ENCODE peak calls at places on chromosomes 16 and 17, in eight cellular contexts. One of them, this sample, is unnamed.
A peak's percentile ranks its signal among the peaks of the same experiment; 100 is the strongest.

GRCh38 chr16:86322840-86323239 is 187.5 kb upstream of the FOXF1 start:
- DNase-seq in tibial nerve: no peak
- DNase-seq in A549: no peak
- DNase-seq in heart left ventricle: no peak
- DNase-seq in vagina: no peak
- DNase-seq in IMR-90: no peak
- DNase-seq in ovary: no peak
- DNase-seq in adrenal gland: no peak
- DNase-seq in this sample: no peak

GRCh38 chr16:77551352-77551751 is 116.5 kb upstream of the ADAMTS18 start:
- DNase-seq in adrenal gland: no peak
- DNase-seq in heart left ventricle: no peak
- DNase-seq in vagina: no peak
- DNase-seq in ovary: no peak
- DNase-seq in tibial nerve: no peak
- DNase-seq in A549: no peak
- DNase-seq in IMR-90: no peak
- DNase-seq in this sample: no peak

GRCh38 chr16:1311738-1312458 is 2.5 kb downstream of the UBE2I start:
- DNase-seq in adrenal gland: peak; percentile 62
- DNase-seq in ovary: peak; percentile 78
- DNase-seq in A549: no peak
- DNase-seq in IMR-90: peak; percentile 17
- DNase-seq in heart left ventricle: peak; percentile 55
- DNase-seq in vagina: no peak
- DNase-seq in tibial nerve: no peak
- DNase-seq in this sample: no peak

GRCh38 chr17:56499799-56500388 is 93.6 kb upstream of the NOG start:
- DNase-seq in heart left ventricle: no peak
- DNase-seq in A549: no peak
- DNase-seq in adrenal gland: no peak
- DNase-seq in tibial nerve: peak; percentile 13
- DNase-seq in IMR-90: peak; percentile 37
- DNase-seq in ovary: no peak
- DNase-seq in vagina: no peak
- DNase-seq in this sample: no peak

GRCh38 chr16:30076276-30076791 is 540 bp downstream of the PPP4C start:
- DNase-seq in heart left ventricle: peak; percentile 49
- DNase-seq in A549: no peak
- DNase-seq in adrenal gland: peak; percentile 53
- DNase-seq in ovary: peak; percentile 56
- DNase-seq in vagina: no peak
- DNase-seq in tibial nerve: no peak
- DNase-seq in IMR-90: no peak
- DNase-seq in this sample: no peak

GRCh38 chr17:57541472-57542394 is 203.4 kb downstream of the CCDC182 start:
- DNase-seq in A549: peak; percentile 97
- DNase-seq in heart left ventricle: peak; percentile 90
- DNase-seq in vagina: no peak
- DNase-seq in ovary: no peak
- DNase-seq in tibial nerve: no peak
- DNase-seq in adrenal gland: peak; percentile 92
- DNase-seq in IMR-90: peak; percentile 50
- DNase-seq in this sample: peak; percentile 26

GRCh38 chr17:37060966-37061365 is 112.2 kb downstream of the AATF start:
- DNase-seq in heart left ventricle: no peak
- DNase-seq in tibial nerve: no peak
- DNase-seq in A549: no peak
- DNase-seq in adrenal gland: no peak
- DNase-seq in vagina: no peak
- DNase-seq in IMR-90: no peak
- DNase-seq in ovary: no peak
- DNase-seq in this sample: no peak

GRCh38 chr16:46862555-46863447 is 21.4 kb upstream of the GPT2 start:
- DNase-seq in vagina: no peak
- DNase-seq in ovary: no peak
- DNase-seq in tibial nerve: no peak
- DNase-seq in IMR-90: peak; percentile 37
- DNase-seq in A549: no peak
- DNase-seq in heart left ventricle: no peak
- DNase-seq in adrenal gland: no peak
- DNase-seq in this sample: no peak

GRCh38 chr16:84379731-84380369 is 11.5 kb downstream of the ATP2C2 start:
- DNase-seq in vagina: no peak
- DNase-seq in IMR-90: no peak
- DNase-seq in A549: no peak
- DNase-seq in tibial nerve: no peak
- DNase-seq in adrenal gland: no peak
- DNase-seq in ovary: no peak
- DNase-seq in heart left ventricle: no peak
- DNase-seq in this sample: no peak

GRCh38 chr17:49249292-49249794 is 18.8 kb upstream of the PHOSPHO1 start:
- DNase-seq in vagina: no peak
- DNase-seq in ovary: no peak
- DNase-seq in adrenal gland: peak; percentile 41
- DNase-seq in IMR-90: no peak
- DNase-seq in heart left ventricle: peak; percentile 68
- DNase-seq in tibial nerve: no peak
- DNase-seq in A549: no peak
- DNase-seq in this sample: no peak

GRCh38 chr16:54411555-54411954 is 125.0 kb upstream of the IRX3 start:
- DNase-seq in A549: no peak
- DNase-seq in tibial nerve: no peak
- DNase-seq in vagina: no peak
- DNase-seq in ovary: no peak
- DNase-seq in adrenal gland: no peak
- DNase-seq in IMR-90: no peak
- DNase-seq in heart left ventricle: peak; percentile 44
- DNase-seq in this sample: no peak

GRCh38 chr16:57756424-57757325 is 21.1 kb downstream of the KATNB1 start:
- DNase-seq in adrenal gland: no peak
- DNase-seq in heart left ventricle: no peak
- DNase-seq in A549: no peak
- DNase-seq in ovary: peak; percentile 40
- DNase-seq in IMR-90: no peak
- DNase-seq in tibial nerve: no peak
- DNase-seq in vagina: no peak
- DNase-seq in this sample: no peak

GRCh38 chr17:79831367-79832210 is 7.7 kb downstream of the CBX4 start:
- DNase-seq in heart left ventricle: peak; percentile 82
- DNase-seq in vagina: no peak
- DNase-seq in adrenal gland: peak; percentile 89
- DNase-seq in tibial nerve: peak; percentile 66
- DNase-seq in ovary: peak; percentile 82
- DNase-seq in A549: no peak
- DNase-seq in IMR-90: no peak
- DNase-seq in this sample: peak; percentile 58

GRCh38 chr16:74577882-74578366 is 29.0 kb downstream of the GLG1 start:
- DNase-seq in ovary: no peak
- DNase-seq in IMR-90: peak; percentile 88
- DNase-seq in A549: no peak
- DNase-seq in adrenal gland: no peak
- DNase-seq in tibial nerve: no peak
- DNase-seq in vagina: no peak
- DNase-seq in heart left ventricle: no peak
- DNase-seq in this sample: no peak

GRCh38 chr16:73037331-73037745 is 10.6 kb downstream of the ZFHX3 start:
- DNase-seq in A549: no peak
- DNase-seq in heart left ventricle: peak; percentile 63
- DNase-seq in vagina: no peak
- DNase-seq in ovary: no peak
- DNase-seq in adrenal gland: no peak
- DNase-seq in tibial nerve: no peak
- DNase-seq in IMR-90: no peak
- DNase-seq in this sample: no peak

GRCh38 chr17:83081561-83082201 is 2.3 kb downstream of the METRNL start:
- DNase-seq in A549: no peak
- DNase-seq in vagina: no peak
- DNase-seq in adrenal gland: no peak
- DNase-seq in IMR-90: peak; percentile 43
- DNase-seq in heart left ventricle: no peak
- DNase-seq in ovary: no peak
- DNase-seq in tibial nerve: no peak
- DNase-seq in this sample: peak; percentile 96

GRCh38 chr17:48795444-48796162 is 21.4 kb downstream of the TTLL6 start:
- DNase-seq in vagina: no peak
- DNase-seq in tibial nerve: no peak
- DNase-seq in IMR-90: peak; percentile 81
- DNase-seq in adrenal gland: no peak
- DNase-seq in A549: peak; percentile 92
- DNase-seq in heart left ventricle: no peak
- DNase-seq in ovary: no peak
- DNase-seq in this sample: peak; percentile 33

GRCh38 chr17:7842950-7843535 is 9.0 kb downstream of the KDM6B start:
- DNase-seq in IMR-90: peak; percentile 94
- DNase-seq in ovary: peak; percentile 71
- DNase-seq in A549: peak; percentile 52
- DNase-seq in adrenal gland: peak; percentile 84
- DNase-seq in heart left ventricle: peak; percentile 90
- DNase-seq in tibial nerve: peak; percentile 55
- DNase-seq in vagina: peak; percentile 95
- DNase-seq in this sample: peak; percentile 82

GRCh38 chr16:28967156-28967555 is 7.4 kb upstream of the SPNS1 start:
- DNase-seq in adrenal gland: no peak
- DNase-seq in ovary: no peak
- DNase-seq in heart left ventricle: no peak
- DNase-seq in IMR-90: no peak
- DNase-seq in vagina: no peak
- DNase-seq in tibial nerve: no peak
- DNase-seq in A549: no peak
- DNase-seq in this sample: no peak

DNA sequence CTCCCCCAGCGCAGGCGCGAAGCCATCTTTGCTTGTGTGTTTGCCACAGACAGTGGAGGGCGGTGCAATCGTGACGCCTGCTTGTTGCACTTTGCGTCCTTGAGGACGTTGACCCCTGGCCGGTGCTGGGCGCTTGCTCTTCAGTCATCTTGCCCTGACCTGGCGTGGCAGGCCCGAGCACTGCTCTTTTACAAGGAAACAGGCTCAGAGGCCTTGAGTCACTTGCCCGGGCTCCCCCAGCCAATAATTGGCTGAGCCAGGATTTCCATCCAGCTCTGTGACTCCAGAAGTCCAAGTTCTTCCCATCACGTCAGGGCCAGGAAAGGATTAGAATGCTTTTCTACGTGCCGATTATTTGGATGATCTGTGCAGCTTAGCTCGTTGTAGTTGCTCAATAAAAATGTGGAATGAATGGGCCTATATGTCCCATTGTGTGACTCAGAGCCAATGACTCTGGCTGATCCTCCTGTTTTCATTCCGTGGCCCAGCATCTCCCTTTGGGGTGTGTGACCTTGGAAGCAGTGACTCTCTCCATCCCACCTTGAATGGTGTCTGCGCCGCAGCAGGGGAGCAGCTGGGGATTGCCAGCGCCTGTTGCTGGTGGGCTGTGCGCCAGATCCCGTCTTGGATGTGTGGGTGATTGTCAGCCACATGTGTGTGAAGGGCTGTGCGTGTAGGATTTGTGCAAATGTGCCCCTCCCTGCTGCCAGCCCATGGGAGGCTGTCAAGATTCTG is 214.1 kb downstream of the SEC14L1 start:
- DNase-seq in tibial nerve: peak; percentile 27
- DNase-seq in heart left ventricle: peak; percentile 69
- DNase-seq in ovary: peak; percentile 96
- DNase-seq in vagina: peak; percentile 99
- DNase-seq in IMR-90: peak; percentile 98
- DNase-seq in A549: peak; percentile 66
- DNase-seq in adrenal gland: peak; percentile 94
- DNase-seq in this sample: peak; percentile 86
- TF ChIP-seq POLR2A in tibial nerve: no peak
- TF ChIP-seq POLR2A in heart left ventricle: no peak
- TF ChIP-seq POLR2A in ovary: no peak
- TF ChIP-seq POLR2A in vagina: no peak
- TF ChIP-seq POLR2A in IMR-90: peak; percentile 27
- TF ChIP-seq POLR2A in A549: no peak
- TF ChIP-seq POLR2A in adrenal gland: no peak
- TF ChIP-seq POLR2A in this sample: no peak

GRCh38 chr17:46194393-46195216 is 1.4 kb upstream of the KANSL1 start:
- DNase-seq in A549: peak; percentile 84
- DNase-seq in IMR-90: peak; percentile 59
- DNase-seq in ovary: no peak
- DNase-seq in vagina: no peak
- DNase-seq in heart left ventricle: no peak
- DNase-seq in adrenal gland: no peak
- DNase-seq in tibial nerve: no peak
- DNase-seq in this sample: no peak
- TF ChIP-seq CTCF in A549: peak; percentile 91
- TF ChIP-seq CTCF in IMR-90: peak; percentile 63
- TF ChIP-seq CTCF in ovary: no peak
- TF ChIP-seq CTCF in vagina: no peak
- TF ChIP-seq CTCF in heart left ventricle: peak; percentile 64
- TF ChIP-seq CTCF in adrenal gland: peak; percentile 7
- TF ChIP-seq CTCF in tibial nerve: peak; percentile 26
- TF ChIP-seq CTCF in this sample: no peak

GRCh38 chr17:1325766-1326165 is 46.3 kb downstream of the TRARG1 start:
- DNase-seq in adrenal gland: no peak
- DNase-seq in vagina: no peak
- DNase-seq in IMR-90: no peak
- DNase-seq in heart left ventricle: no peak
- DNase-seq in A549: no peak
- DNase-seq in tibial nerve: no peak
- DNase-seq in ovary: peak; percentile 3
- DNase-seq in this sample: no peak
- H3K4me3 ChIP-seq in adrenal gland: no peak overlapping the region
- H3K4me3 ChIP-seq in vagina: no peak overlapping the region
- H3K4me3 ChIP-seq in IMR-90: no peak overlapping the region
- H3K4me3 ChIP-seq in heart left ventricle: no peak overlapping the region
- H3K4me3 ChIP-seq in A549: no peak overlapping the region
- H3K4me3 ChIP-seq in tibial nerve: no peak overlapping the region
- H3K4me3 ChIP-seq in ovary: no peak overlapping the region
- H3K4me3 ChIP-seq in this sample: no peak overlapping the region

DNA sequence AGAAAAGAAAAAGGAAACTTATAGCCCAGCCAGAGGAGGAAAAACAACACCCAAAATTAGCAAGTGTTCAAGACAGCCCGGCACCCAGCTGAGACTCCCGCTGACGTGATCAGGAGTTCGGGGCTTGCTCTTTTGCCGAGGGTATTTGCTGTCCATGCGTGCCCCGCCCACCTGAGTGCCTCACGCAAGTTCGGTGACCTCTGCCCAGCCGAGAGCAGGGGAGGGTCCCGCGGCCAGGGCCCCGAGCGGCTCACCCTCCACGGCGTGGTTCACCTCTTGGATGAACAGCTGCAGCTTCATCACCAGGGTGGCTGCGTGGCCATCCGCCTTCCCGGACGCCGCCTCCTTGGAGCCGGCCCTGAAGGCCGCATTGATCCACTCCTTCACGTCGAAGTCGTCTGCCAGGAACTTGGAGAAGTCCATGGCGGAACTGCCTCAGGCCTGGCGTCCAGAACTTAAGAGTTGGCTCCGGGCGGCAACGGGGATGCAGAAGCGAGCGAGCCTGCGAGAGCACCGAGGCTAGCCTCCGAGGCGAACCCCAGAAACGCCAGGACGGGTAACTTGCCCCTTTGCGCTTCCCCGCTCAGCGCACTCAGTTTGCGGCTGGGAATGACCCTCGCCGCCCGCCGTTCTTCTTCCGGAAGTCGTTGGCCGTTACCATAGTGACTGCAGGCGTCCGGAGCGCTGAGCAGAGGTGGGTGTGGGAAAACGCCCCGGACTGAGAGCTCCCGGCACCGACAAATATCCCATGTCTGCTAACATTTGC is at the start of gene COG7:
- DNase-seq in heart left ventricle: peak; percentile 90
- DNase-seq in tibial nerve: peak; percentile 69
- DNase-seq in adrenal gland: peak; percentile 93
- DNase-seq in vagina: peak; percentile 93
- DNase-seq in A549: peak; percentile 76
- DNase-seq in IMR-90: peak; percentile 86
- DNase-seq in ovary: peak; percentile 93
- DNase-seq in this sample: peak; percentile 97
- TF ChIP-seq POLR2A in heart left ventricle: no peak
- TF ChIP-seq POLR2A in tibial nerve: no peak
- TF ChIP-seq POLR2A in adrenal gland: peak; percentile 29
- TF ChIP-seq POLR2A in vagina: no peak
- TF ChIP-seq POLR2A in A549: peak; percentile 65
- TF ChIP-seq POLR2A in IMR-90: no peak
- TF ChIP-seq POLR2A in ovary: peak; percentile 10
- TF ChIP-seq POLR2A in this sample: no peak

This sample was measured in lower leg skin.